ENCODE peak calls at places on chromosomes 2 and 18, in eight cellular contexts. One of them, this sample, is unnamed. For H3K4me1, the result is how much of the 10 kb centered on the place peaks cover.

GRCh38 chr2:144630459-144631215 is 110.7 kb upstream of the ZEB2 start:
- DNase-seq in spleen: no peak
- DNase-seq in body of pancreas: no peak
- DNase-seq in heart left ventricle: no peak
- DNase-seq in IMR-90: peak
- DNase-seq in tibial artery: no peak
- DNase-seq in heart right ventricle: no peak
- DNase-seq in GM23338: no peak
- DNase-seq in this sample: no peak

GRCh38 chr2:235026649-235027557 is 75.1 kb downstream of the SH3BP4 start:
- DNase-seq in GM23338: peak
- DNase-seq in IMR-90: peak
- DNase-seq in spleen: peak
- DNase-seq in body of pancreas: peak
- DNase-seq in heart left ventricle: peak
- DNase-seq in heart right ventricle: peak
- DNase-seq in tibial artery: no peak
- DNase-seq in this sample: peak

GRCh38 chr18:55912071-55912470 is 324.1 kb upstream of the TCF4 start:
- DNase-seq in heart left ventricle: no peak
- DNase-seq in spleen: no peak
- DNase-seq in body of pancreas: no peak
- DNase-seq in IMR-90: no peak
- DNase-seq in tibial artery: no peak
- DNase-seq in GM23338: no peak
- DNase-seq in heart right ventricle: no peak
- DNase-seq in this sample: no peak

GRCh38 chr18:7512326-7512725 is 54.8 kb upstream of the PTPRM start:
- DNase-seq in tibial artery: no peak
- DNase-seq in spleen: no peak
- DNase-seq in IMR-90: no peak
- DNase-seq in heart left ventricle: no peak
- DNase-seq in GM23338: no peak
- DNase-seq in heart right ventricle: no peak
- DNase-seq in body of pancreas: peak
- DNase-seq in this sample: no peak

GRCh38 chr2:207256476-207257207 is 90.9 kb upstream of the KLF7 start:
- DNase-seq in GM23338: no peak
- DNase-seq in spleen: no peak
- DNase-seq in tibial artery: no peak
- DNase-seq in IMR-90: peak
- DNase-seq in body of pancreas: no peak
- DNase-seq in heart left ventricle: no peak
- DNase-seq in heart right ventricle: no peak
- DNase-seq in this sample: no peak

GRCh38 chr2:121284424-121285076 is 452 bp downstream of the TFCP2L1 start:
- DNase-seq in GM23338: peak
- DNase-seq in heart left ventricle: no peak
- DNase-seq in spleen: peak
- DNase-seq in tibial artery: no peak
- DNase-seq in heart right ventricle: no peak
- DNase-seq in IMR-90: no peak
- DNase-seq in body of pancreas: peak
- DNase-seq in this sample: no peak

GRCh38 chr2:27966466-27966865 is 75.9 kb downstream of the BABAM2 start:
- DNase-seq in spleen: no peak
- DNase-seq in heart right ventricle: peak
- DNase-seq in body of pancreas: no peak
- DNase-seq in tibial artery: no peak
- DNase-seq in GM23338: no peak
- DNase-seq in heart left ventricle: no peak
- DNase-seq in IMR-90: peak
- DNase-seq in this sample: no peak

GRCh38 chr2:134217924-134218323 is 35.9 kb upstream of the MGAT5 start:
- DNase-seq in IMR-90: peak
- DNase-seq in heart left ventricle: no peak
- DNase-seq in body of pancreas: no peak
- DNase-seq in tibial artery: no peak
- DNase-seq in heart right ventricle: no peak
- DNase-seq in GM23338: no peak
- DNase-seq in spleen: no peak
- DNase-seq in this sample: no peak

GRCh38 chr2:8647462-8647857 is 34.4 kb upstream of the ID2 start:
- DNase-seq in heart right ventricle: no peak
- DNase-seq in spleen: no peak
- DNase-seq in heart left ventricle: no peak
- DNase-seq in body of pancreas: no peak
- DNase-seq in GM23338: no peak
- DNase-seq in IMR-90: no peak
- DNase-seq in tibial artery: no peak
- DNase-seq in this sample: no peak

GRCh38 chr18:53544926-53545325 is 679.5 kb downstream of the MBD2 start:
- DNase-seq in heart right ventricle: no peak
- DNase-seq in IMR-90: no peak
- DNase-seq in GM23338: peak
- DNase-seq in spleen: no peak
- DNase-seq in tibial artery: no peak
- DNase-seq in body of pancreas: no peak
- DNase-seq in heart left ventricle: no peak
- DNase-seq in this sample: no peak

GRCh38 chr2:212289301-212289700 is 249.3 kb downstream of the ERBB4 start:
- DNase-seq in tibial artery: no peak
- DNase-seq in heart left ventricle: no peak
- DNase-seq in GM23338: no peak
- DNase-seq in IMR-90: no peak
- DNase-seq in spleen: no peak
- DNase-seq in body of pancreas: no peak
- DNase-seq in heart right ventricle: no peak
- DNase-seq in this sample: no peak

GRCh38 chr2:176022048-176022447 is 20.0 kb upstream of the LNPK start:
- DNase-seq in heart left ventricle: no peak
- DNase-seq in GM23338: no peak
- DNase-seq in body of pancreas: no peak
- DNase-seq in spleen: no peak
- DNase-seq in heart right ventricle: no peak
- DNase-seq in IMR-90: no peak
- DNase-seq in tibial artery: no peak
- DNase-seq in this sample: no peak

GRCh38 chr18:64720781-64721464 is 572.0 kb upstream of the LINC00305 start:
- DNase-seq in heart left ventricle: no peak
- DNase-seq in heart right ventricle: no peak
- DNase-seq in tibial artery: no peak
- DNase-seq in body of pancreas: peak
- DNase-seq in spleen: no peak
- DNase-seq in GM23338: no peak
- DNase-seq in IMR-90: no peak
- DNase-seq in this sample: no peak

GRCh38 chr2:207046642-207047213 is 107.4 kb downstream of the CPO start:
- DNase-seq in spleen: no peak
- DNase-seq in heart right ventricle: no peak
- DNase-seq in GM23338: no peak
- DNase-seq in tibial artery: no peak
- DNase-seq in IMR-90: no peak
- DNase-seq in body of pancreas: no peak
- DNase-seq in heart left ventricle: no peak
- DNase-seq in this sample: no peak

GRCh38 chr2:47503481-47504070 is 100.6 kb downstream of the MSH2 start:
- DNase-seq in heart right ventricle: no peak
- DNase-seq in body of pancreas: no peak
- DNase-seq in GM23338: no peak
- DNase-seq in spleen: no peak
- DNase-seq in tibial artery: peak
- DNase-seq in IMR-90: no peak
- DNase-seq in heart left ventricle: no peak
- DNase-seq in this sample: no peak

GRCh38 chr2:29139152-29139551 is 23.9 kb downstream of the CLIP4 start:
- DNase-seq in heart right ventricle: no peak
- DNase-seq in body of pancreas: no peak
- DNase-seq in IMR-90: peak
- DNase-seq in tibial artery: no peak
- DNase-seq in GM23338: no peak
- DNase-seq in heart left ventricle: no peak
- DNase-seq in spleen: no peak
- DNase-seq in this sample: no peak

GRCh38 chr2:230715201-230715600 is 2.6 kb downstream of the CAB39 start:
- DNase-seq in heart right ventricle: no peak
- DNase-seq in IMR-90: peak
- DNase-seq in tibial artery: no peak
- DNase-seq in spleen: no peak
- DNase-seq in heart left ventricle: no peak
- DNase-seq in body of pancreas: no peak
- DNase-seq in GM23338: no peak
- DNase-seq in this sample: no peak

GRCh38 chr2:64023485-64024258 is 4.4 kb upstream of the VPS54 start:
- DNase-seq in spleen: no peak
- DNase-seq in GM23338: peak
- DNase-seq in heart right ventricle: no peak
- DNase-seq in body of pancreas: no peak
- DNase-seq in heart left ventricle: no peak
- DNase-seq in tibial artery: no peak
- DNase-seq in IMR-90: no peak
- DNase-seq in this sample: peak
- TF ChIP-seq CTCF in spleen: no peak
- TF ChIP-seq CTCF in GM23338: peak
- TF ChIP-seq CTCF in heart right ventricle: no peak
- TF ChIP-seq CTCF in body of pancreas: no peak
- TF ChIP-seq CTCF in heart left ventricle: no peak
- TF ChIP-seq CTCF in tibial artery: no peak
- TF ChIP-seq CTCF in IMR-90: no peak
- TF ChIP-seq CTCF in this sample: no peak

GRCh38 chr18:48780151-48781001 is 170.4 kb downstream of the SMAD7 start:
- DNase-seq in body of pancreas: no peak
- DNase-seq in spleen: no peak
- DNase-seq in heart right ventricle: no peak
- DNase-seq in IMR-90: peak
- DNase-seq in GM23338: no peak
- DNase-seq in tibial artery: peak
- DNase-seq in heart left ventricle: no peak
- DNase-seq in this sample: peak

GRCh38 chr18:48782381-48782841 is 168.4 kb downstream of the SMAD7 start:
- DNase-seq in IMR-90: no peak
- DNase-seq in heart left ventricle: peak
- DNase-seq in tibial artery: peak
- DNase-seq in body of pancreas: no peak
- DNase-seq in GM23338: no peak
- DNase-seq in heart right ventricle: peak
- DNase-seq in spleen: no peak
- DNase-seq in this sample: no peak

GRCh38 chr18:48779462-48779861 is 171.3 kb downstream of the SMAD7 start:
- DNase-seq in body of pancreas: no peak
- DNase-seq in heart right ventricle: no peak
- DNase-seq in tibial artery: no peak
- DNase-seq in GM23338: no peak
- DNase-seq in IMR-90: no peak
- DNase-seq in spleen: no peak
- DNase-seq in heart left ventricle: no peak
- DNase-seq in this sample: no peak

GRCh38 chr18:48781990-48782368 is 168.8 kb downstream of the SMAD7 start:
- DNase-seq in IMR-90: no peak
- DNase-seq in spleen: no peak
- DNase-seq in body of pancreas: no peak
- DNase-seq in tibial artery: no peak
- DNase-seq in heart right ventricle: no peak
- DNase-seq in GM23338: no peak
- DNase-seq in heart left ventricle: no peak
- DNase-seq in this sample: no peak

DNA sequence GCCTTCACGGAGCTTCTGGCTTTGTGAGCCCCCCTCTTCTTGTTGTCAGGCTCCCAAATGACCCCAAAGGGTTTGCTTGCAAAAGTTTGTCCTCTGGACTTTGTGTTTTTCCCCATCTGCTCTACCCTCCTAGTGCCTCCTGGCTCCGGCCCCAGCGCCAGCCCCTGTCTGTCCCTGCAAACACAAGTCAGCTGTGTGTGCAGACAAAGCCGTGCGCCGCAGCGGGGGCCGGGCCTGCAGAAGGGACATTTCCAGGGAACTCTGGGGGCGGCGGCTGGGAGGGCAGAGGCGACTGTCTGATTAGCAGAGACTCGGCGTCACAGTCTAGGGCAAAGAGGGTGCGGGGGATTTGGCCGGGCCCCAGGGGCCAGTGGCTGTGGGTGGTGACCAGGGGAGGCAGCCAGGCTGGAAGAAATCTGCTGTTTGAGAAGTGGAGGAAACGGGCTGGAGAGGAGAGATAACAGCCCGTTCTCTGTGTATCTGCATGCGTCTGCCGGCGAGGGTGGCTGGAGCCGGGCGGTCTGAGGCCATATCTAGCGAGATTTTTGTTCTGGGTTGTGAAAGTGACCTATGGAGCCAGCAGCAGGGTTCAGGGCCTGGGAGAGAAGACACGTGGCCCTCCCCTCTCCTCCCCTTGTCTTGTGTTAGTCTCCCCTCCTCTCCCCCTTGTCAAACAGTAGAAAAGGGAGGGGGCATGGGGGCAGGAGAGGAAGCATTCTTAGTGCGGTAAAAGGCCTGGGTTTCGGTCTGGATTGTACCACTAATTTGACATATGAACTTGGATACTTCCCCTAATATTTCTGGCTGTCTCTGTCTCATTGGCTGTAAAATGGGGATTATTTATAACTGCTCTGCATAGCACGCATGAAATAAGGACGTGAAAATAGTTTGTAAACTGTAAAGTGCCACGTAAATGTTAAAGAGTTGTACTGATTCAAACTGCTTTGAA is 169.4 kb downstream of the SMAD7 start:
- DNase-seq in IMR-90: peak
- DNase-seq in spleen: peak
- DNase-seq in GM23338: peak
- DNase-seq in body of pancreas: peak
- DNase-seq in heart left ventricle: peak
- DNase-seq in heart right ventricle: peak
- DNase-seq in tibial artery: peak
- DNase-seq in this sample: peak
- H3K4me1 ChIP-seq in IMR-90: under half
- H3K4me1 ChIP-seq in spleen: half or more
- H3K4me1 ChIP-seq in GM23338: under half
- H3K4me1 ChIP-seq in body of pancreas: under half
- H3K4me1 ChIP-seq in heart left ventricle: under half
- H3K4me1 ChIP-seq in heart right ventricle: half or more
- H3K4me1 ChIP-seq in tibial artery: under half
- H3K4me1 ChIP-seq in this sample: under half

GRCh38 chr2:233035426-233036161 is 3.1 kb downstream of the NEU2 start:
- DNase-seq in body of pancreas: no peak
- DNase-seq in tibial artery: no peak
- DNase-seq in IMR-90: no peak
- DNase-seq in GM23338: no peak
- DNase-seq in heart left ventricle: no peak
- DNase-seq in heart right ventricle: no peak
- DNase-seq in spleen: peak
- DNase-seq in this sample: no peak
- H3K4me3 ChIP-seq in body of pancreas: no peak
- H3K4me3 ChIP-seq in tibial artery: no peak
- H3K4me3 ChIP-seq in IMR-90: no peak
- H3K4me3 ChIP-seq in GM23338: no peak
- H3K4me3 ChIP-seq in heart left ventricle: no peak
- H3K4me3 ChIP-seq in heart right ventricle: no peak
- H3K4me3 ChIP-seq in spleen: no peak
- H3K4me3 ChIP-seq in this sample: no peak

DNA sequence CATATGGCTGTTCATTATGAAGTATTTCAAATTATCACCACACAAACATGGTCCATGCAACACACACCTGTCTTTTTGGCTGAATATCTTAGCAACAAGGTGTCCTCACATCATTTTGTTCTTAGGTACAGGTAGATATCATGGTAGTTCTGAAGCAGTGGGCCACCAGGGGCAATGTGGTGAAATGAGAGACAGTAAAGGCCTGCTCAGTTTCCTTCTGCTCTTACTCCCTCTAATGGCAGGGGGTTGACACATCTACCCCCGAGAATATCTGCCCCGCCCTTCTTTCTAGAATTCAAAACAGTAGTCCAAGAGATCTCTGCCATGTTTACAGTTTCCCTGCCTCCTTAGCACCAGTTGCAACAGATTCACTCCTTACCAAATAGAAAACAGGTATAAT is 147.0 kb upstream of the KLHL14 start:
- DNase-seq in spleen: no peak
- DNase-seq in heart left ventricle: no peak
- DNase-seq in heart right ventricle: no peak
- DNase-seq in IMR-90: no peak
- DNase-seq in GM23338: peak
- DNase-seq in body of pancreas: no peak
- DNase-seq in tibial artery: no peak
- DNase-seq in this sample: peak
- TF ChIP-seq CTCF in spleen: peak
- TF ChIP-seq CTCF in heart left ventricle: no peak
- TF ChIP-seq CTCF in heart right ventricle: no peak
- TF ChIP-seq CTCF in IMR-90: peak
- TF ChIP-seq CTCF in GM23338: peak
- TF ChIP-seq CTCF in body of pancreas: no peak
- TF ChIP-seq CTCF in tibial artery: no peak
- TF ChIP-seq CTCF in this sample: peak